ENCODE peak calls at places on chromosomes 11 and 22, in five cellular contexts. I is psoas muscle, W is AG04450, F is HCT116, A is heart right ventricle. Y is an unnamed sample. For H3K27me3, the result is how much of the 10 kb centered on the place peaks cover.

GRCh38 chr11:68574308-68574707 is 110.0 kb upstream of the GAL start:
- DNase-seq in I (no peak), W (no peak), F (no peak), A (no peak), Y (no peak)

GRCh38 chr11:71466358-71466757 is 13.4 kb downstream of the NADSYN1 start:
- DNase-seq in I (no peak), W (no peak), F (no peak), A (no peak), Y (no peak)

GRCh38 chr11:96426356-96427103 is 36.7 kb downstream of the JRKL start:
- DNase-seq in I (no peak), W (peak), F (peak), A (no peak), Y (no peak)

GRCh38 chr11:112962854-112963367 is 1.7 kb downstream of the NCAM1 start:
- DNase-seq in I (peak), W (no peak), F (no peak), A (peak), Y (peak)

GRCh38 chr11:120212259-120212888 is 1.5 kb downstream of the OAF start:
- DNase-seq in I (no peak), W (no peak), F (no peak), A (no peak), Y (no peak)

GRCh38 chr11:69948256-69949141 is 129.3 kb upstream of the FGF3 start:
- DNase-seq in I (no peak), W (no peak), F (peak), A (no peak), Y (no peak)

GRCh38 chr11:63553759-63554158 is 9.4 kb downstream of the PLAAT2 start:
- DNase-seq in I (no peak), W (no peak), F (no peak), A (no peak), Y (no peak)

GRCh38 chr11:62665630-62666258 is 632 bp downstream of the CSKMT start:
- DNase-seq in I (peak), W (no peak), F (no peak), A (peak), Y (peak)

GRCh38 chr22:23146842-23147205 is 1.5 kb downstream of the RAB36 start:
- DNase-seq in I (no peak), W (no peak), F (no peak), A (no peak), Y (no peak)

GRCh38 chr11:66337103-66337899 is 1.1 kb upstream of the RIN1 start:
- DNase-seq in I (no peak), W (no peak), F (no peak), A (no peak), Y (peak)

GRCh38 chr22:30208631-30209603 is 37.6 kb downstream of the LIF start:
- DNase-seq in I (peak), W (peak), F (no peak), A (peak), Y (peak)

GRCh38 chr22:33563568-33563967 is 356.7 kb downstream of the LARGE1 start:
- DNase-seq in I (no peak), W (no peak), F (no peak), A (no peak), Y (no peak)

GRCh38 chr22:44074286-44074984 is 50.3 kb downstream of the PARVB start:
- DNase-seq in I (no peak), W (no peak), F (no peak), A (no peak), Y (no peak)

GRCh38 chr22:44996120-44996519 is 13.7 kb downstream of the PHF21B start:
- DNase-seq in I (no peak), W (no peak), F (no peak), A (no peak), Y (no peak)

GRCh38 chr11:236774-237767 is at the start of gene PSMD13:
- DNase-seq in I (peak), W (peak), F (peak), A (peak), Y (peak)

GRCh38 chr11:108938604-108939003 is 273.7 kb downstream of the DDX10 start:
- DNase-seq in I (no peak), W (no peak), F (no peak), A (no peak), Y (no peak)

GRCh38 chr11:129852125-129852740 is 36.6 kb downstream of the TMEM45B start:
- DNase-seq in I (no peak), W (no peak), F (no peak), A (no peak), Y (no peak)

GRCh38 chr11:68302256-68303054 is 9.9 kb upstream of the LRP5 start:
- DNase-seq in I (no peak), W (no peak), F (peak), A (no peak), Y (no peak)

GRCh38 chr11:10091314-10092045 is 202.5 kb downstream of the SBF2 start:
- DNase-seq in I (no peak), W (no peak), F (no peak), A (no peak), Y (no peak)

GRCh38 chr11:108511851-108512474 is 13.8 kb upstream of the POGLUT3 start:
- DNase-seq in I (no peak), W (no peak), F (no peak), A (no peak), Y (no peak)

GRCh38 chr22:47283616-47284270 is 521.3 kb downstream of the TBC1D22A start:
- DNase-seq in I (no peak), W (no peak), F (no peak), A (no peak), Y (no peak)

GRCh38 chr11:109853156-109853776 is 239.9 kb upstream of the ZC3H12C start:
- DNase-seq in I (no peak), W (peak), F (peak), A (no peak), Y (no peak)

GRCh38 chr11:75147191-75147874 is 3.6 kb upstream of the SLCO2B1 start:
- DNase-seq in I (no peak), W (no peak), F (no peak), A (no peak), Y (no peak)

GRCh38 chr11:93741882-93742226 is 382 bp downstream of the C11orf54 start:
- DNase-seq in I (no peak), W (no peak), F (no peak), A (peak), Y (no peak)

GRCh38 chr11:64284048-64284961 is at the start of gene BAD:
- DNase-seq in I (peak), W (peak), F (peak), A (peak), Y (peak)

GRCh38 chr11:44927174-44927661 is 23.5 kb downstream of the TP53I11 start:
- DNase-seq in I (peak), W (peak), F (peak), A (peak), Y (peak)

GRCh38 chr11:12377106-12377823 is at the start of gene PARVA:
- DNase-seq in I (peak), W (peak), F (peak), A (peak), Y (peak)

GRCh38 chr11:39236916-39237315 is 2222.5 kb downstream of the LRRC4C start:
- DNase-seq in I (no peak), W (no peak), F (no peak), A (no peak), Y (no peak)

GRCh38 chr22:19086944-19087343 is 35.3 kb downstream of the DGCR2 start:
- DNase-seq in I (no peak), W (no peak), F (no peak), A (no peak), Y (no peak)

DNA sequence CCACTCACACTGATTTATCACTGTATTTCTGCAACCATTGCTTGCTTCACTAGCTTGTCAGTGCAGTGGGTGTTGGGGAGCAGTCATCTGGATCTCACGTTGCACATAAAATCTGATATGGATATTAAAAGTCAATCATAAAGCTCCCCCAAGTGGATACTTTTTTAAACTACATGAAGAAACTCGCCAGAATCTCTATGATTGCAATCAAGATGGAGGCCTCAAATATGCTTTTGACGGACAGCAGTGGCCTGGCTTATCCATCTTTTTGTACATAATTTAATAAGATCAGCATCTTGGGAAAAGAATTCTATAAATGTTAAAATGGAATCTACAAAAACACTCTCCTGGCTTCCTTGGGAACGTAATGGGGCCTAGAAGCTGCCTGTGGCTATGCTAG is 137.7 kb downstream of the WT1 start:
- DNase-seq in I (no peak), W (no peak), F (peak), A (no peak), Y (no peak)
- TF ChIP-seq CTCF in I (no peak), W (peak), F (peak), A (no peak), Y (no peak)

DNA sequence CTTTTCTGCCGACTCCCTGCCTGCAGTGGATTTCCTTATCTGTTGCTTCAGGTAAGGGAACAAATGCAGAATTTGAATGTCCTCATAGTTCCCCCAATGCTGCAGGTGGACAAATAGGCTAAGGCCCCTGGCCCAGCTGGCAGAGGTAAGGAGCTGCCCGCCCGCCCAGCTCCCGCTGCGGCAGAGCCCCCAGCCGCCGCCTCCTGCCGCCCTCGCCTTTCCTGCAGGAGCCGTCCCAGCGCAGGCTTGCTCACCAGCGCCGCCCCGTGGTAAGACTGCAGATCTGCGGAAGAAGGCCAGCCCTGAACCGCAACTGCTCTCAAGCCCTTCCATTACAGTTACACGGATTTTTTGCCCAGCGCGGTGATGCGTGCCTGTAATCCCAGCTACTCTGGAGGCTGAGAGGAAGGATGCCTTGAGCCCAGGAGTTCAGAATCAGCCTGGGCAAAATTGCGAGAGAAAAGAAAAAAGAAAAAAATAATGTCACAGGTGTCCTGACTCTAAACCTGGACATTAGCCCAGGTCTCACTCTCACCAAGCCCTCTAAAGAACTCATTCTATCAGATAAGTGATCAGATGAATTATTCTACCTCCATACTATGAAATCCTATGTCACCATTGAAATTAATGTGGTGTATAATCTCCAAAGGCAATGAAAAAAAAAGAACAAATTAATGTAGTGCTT is 51.2 kb upstream of the EMID1 start:
- DNase-seq in I (peak), W (peak), F (peak), A (peak), Y (peak)
- H3K4me3 ChIP-seq in I (peak), W (peak), F (peak), A (peak), Y (peak)

DNA sequence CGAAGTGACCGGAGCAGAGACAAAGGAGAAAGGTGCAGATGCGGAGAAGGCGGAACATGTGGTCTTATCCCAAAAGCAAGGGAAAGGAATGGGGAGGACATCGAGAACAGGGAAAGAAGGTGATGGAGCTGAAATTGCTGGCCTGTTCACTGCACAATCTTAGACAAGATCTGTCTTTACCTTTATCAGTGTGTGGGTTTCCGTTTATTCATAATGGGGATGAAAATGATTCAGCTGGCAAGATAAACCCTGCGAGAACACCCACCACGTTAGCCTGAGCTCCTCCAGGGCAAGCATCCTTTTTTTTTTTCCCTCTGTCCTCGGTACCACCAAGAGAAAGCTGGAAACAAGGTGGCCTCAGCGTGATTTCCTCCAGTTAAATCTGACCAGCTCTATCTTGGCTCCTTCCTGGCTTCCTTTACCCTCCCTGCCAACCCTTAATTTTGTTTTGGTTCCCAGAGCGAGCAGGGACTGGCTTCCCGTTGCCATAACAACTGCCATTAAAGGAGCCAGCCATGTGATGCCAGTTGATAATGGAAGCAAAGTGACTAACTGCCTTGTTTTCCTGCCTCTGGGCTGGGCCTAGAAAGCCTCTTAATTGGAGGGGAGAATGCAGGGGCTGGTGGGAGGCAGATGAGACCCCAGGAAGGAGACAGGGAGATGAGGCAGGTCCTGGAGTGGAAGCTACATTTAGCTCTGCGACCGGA is 4.2 kb downstream of the SGSM1 start:
- DNase-seq in I (no peak), W (no peak), F (no peak), A (peak), Y (peak)
- H3K27me3 ChIP-seq in I (under half), W (under half), F (under half), A (under half), Y (under half)

GRCh38 chr11:94876645-94877445 is 96.5 kb downstream of the CWC15 start:
- DNase-seq in I (peak), W (peak), F (peak), A (peak), Y (peak)
- TF ChIP-seq CTCF in I (peak), W (peak), F (no peak), A (no peak), Y (no peak)